ENCODE peak calls at places on chromosomes 7 and 10, in seven cellular contexts. G is tibial nerve, M is lower leg skin, C is ovary, Z is testis, X is NB4, K is K562. W is an unnamed sample.

GRCh38 chr7:129845178-129845971 is 107.4 kb downstream of the UBE2H start:
- DNase-seq in G (no peak), M (no peak), C (no peak), Z (no peak), X (peak), K (peak), W (no peak)

GRCh38 chr7:121126801-121127534 is 138.5 kb downstream of the CPED1 start:
- DNase-seq in G (no peak), M (no peak), C (no peak), Z (no peak), X (peak), K (no peak), W (no peak)

GRCh38 chr10:132515811-132516726 is 21.5 kb upstream of the INPP5A start:
- DNase-seq in G (no peak), M (peak), C (peak), Z (no peak), X (peak), K (no peak), W (peak)

GRCh38 chr7:28077616-28078015 is 103.0 kb downstream of the JAZF1 start:
- DNase-seq in G (no peak), M (no peak), C (no peak), Z (no peak), X (no peak), K (no peak), W (no peak)

GRCh38 chr7:68503400-68503799 is 1094.9 kb upstream of the AUTS2 start:
- DNase-seq in G (no peak), M (peak), C (no peak), Z (no peak), X (no peak), K (no peak), W (no peak)

GRCh38 chr10:75508239-75508813 is 76.9 kb downstream of the LRMDA start:
- DNase-seq in G (no peak), M (no peak), C (no peak), Z (no peak), X (no peak), K (no peak), W (no peak)

GRCh38 chr10:107032700-107033401 is 131.7 kb downstream of the SORCS1 start:
- DNase-seq in G (no peak), M (no peak), C (no peak), Z (no peak), X (no peak), K (no peak), W (no peak)

GRCh38 chr10:30625110-30625509 is 4.4 kb downstream of the LYZL2 start:
- DNase-seq in G (no peak), M (no peak), C (no peak), Z (no peak), X (no peak), K (no peak), W (no peak)

GRCh38 chr10:43060291-43060690 is 16.6 kb upstream of the RET start:
- DNase-seq in G (no peak), M (no peak), C (no peak), Z (no peak), X (no peak), K (no peak), W (peak)

GRCh38 chr10:124403548-124403947 is 15.2 kb downstream of the OAT start:
- DNase-seq in G (no peak), M (peak), C (no peak), Z (peak), X (peak), K (peak), W (no peak)

GRCh38 chr7:17608114-17608833 is 309.8 kb downstream of the AHR start:
- DNase-seq in G (no peak), M (no peak), C (no peak), Z (no peak), X (peak), K (no peak), W (no peak)

GRCh38 chr7:21572914-21573313 is 30.1 kb downstream of the DNAH11 start:
- DNase-seq in G (no peak), M (no peak), C (no peak), Z (no peak), X (no peak), K (no peak), W (no peak)

GRCh38 chr7:112211348-112211907 is 4.9 kb downstream of the ZNF277 start:
- DNase-seq in G (no peak), M (no peak), C (no peak), Z (no peak), X (no peak), K (no peak), W (no peak)

GRCh38 chr10:37856881-37857286 is 526 bp downstream of the ZNF248 start:
- DNase-seq in G (no peak), M (peak), C (peak), Z (peak), X (no peak), K (peak), W (peak)

GRCh38 chr7:8389898-8390642 is 43.3 kb upstream of the NXPH1 start:
- DNase-seq in G (no peak), M (no peak), C (no peak), Z (peak), X (peak), K (peak), W (no peak)

GRCh38 chr7:102396710-102397019 is 502 bp downstream of the PRKRIP1 start:
- DNase-seq in G (no peak), M (no peak), C (no peak), Z (no peak), X (no peak), K (no peak), W (no peak)

GRCh38 chr7:102398543-102398942 is 2.4 kb downstream of the PRKRIP1 start:
- DNase-seq in G (no peak), M (no peak), C (no peak), Z (no peak), X (no peak), K (no peak), W (no peak)

GRCh38 chr7:102393467-102393866 is 2.7 kb upstream of the PRKRIP1 start:
- DNase-seq in G (no peak), M (peak), C (no peak), Z (no peak), X (no peak), K (no peak), W (no peak)

GRCh38 chr7:102395620-102395957 is 574 bp upstream of the PRKRIP1 start:
- DNase-seq in G (no peak), M (no peak), C (no peak), Z (no peak), X (peak), K (no peak), W (no peak)

DNA sequence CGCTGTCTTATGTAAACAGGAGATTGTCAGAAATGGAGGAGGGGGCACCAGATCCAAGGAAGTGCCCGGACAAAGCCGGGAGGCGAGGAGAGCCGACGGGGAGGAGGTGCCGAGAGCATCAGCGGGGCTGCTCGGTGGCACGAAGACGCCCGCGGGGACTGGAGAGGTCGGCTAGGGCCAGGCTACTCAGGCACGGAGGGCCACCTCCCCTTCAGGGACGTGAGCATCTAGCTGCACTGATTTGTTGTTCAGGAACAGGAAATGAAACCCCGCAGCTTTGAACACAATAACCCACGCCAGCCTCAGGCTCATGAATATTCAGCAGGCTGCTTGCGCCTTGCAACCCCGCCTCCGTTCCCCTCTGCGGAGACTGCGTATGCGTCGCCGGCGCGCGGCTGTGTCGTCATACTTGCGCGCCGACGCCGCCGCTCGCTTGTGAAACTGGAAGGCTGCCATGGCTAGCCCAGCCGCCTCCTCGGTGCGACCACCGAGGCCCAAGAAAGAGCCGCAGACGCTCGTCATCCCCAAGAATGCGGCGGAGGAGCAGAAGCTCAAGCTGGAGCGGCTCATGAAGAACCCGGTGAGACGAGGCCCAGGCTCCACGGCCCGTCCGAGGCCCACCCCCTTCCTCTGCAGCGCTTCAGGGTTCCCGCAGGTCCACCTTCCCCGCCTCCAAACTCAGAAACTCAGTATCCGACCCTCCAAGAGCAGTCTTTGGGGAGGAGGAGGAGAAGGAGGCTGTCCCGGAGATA is at the start of gene PRKRIP1:
- DNase-seq in G (peak), M (peak), C (peak), Z (peak), X (peak), K (peak), W (peak)
- TF ChIP-seq POLR2A in G (peak), M (no peak), C (peak), Z (no peak), X (peak), K (peak), W (no peak)

GRCh38 chr7:25318077-25318476 is 89.8 kb upstream of the NPVF start:
- DNase-seq in G (no peak), M (no peak), C (no peak), Z (no peak), X (no peak), K (no peak), W (no peak)
- TF ChIP-seq CTCF in G (no peak), M (no peak), C (no peak), Z (no peak), X (peak), K (peak), W (no peak)

GRCh38 chr7:54932818-54933543 is 85.8 kb upstream of the EGFR start:
- DNase-seq in G (peak), M (peak), C (peak), Z (peak), X (no peak), K (no peak), W (peak)
- TF ChIP-seq POLR2A in G (no peak), M (no peak), C (no peak), Z (no peak), X (no peak), K (no peak), W (no peak)

DNA sequence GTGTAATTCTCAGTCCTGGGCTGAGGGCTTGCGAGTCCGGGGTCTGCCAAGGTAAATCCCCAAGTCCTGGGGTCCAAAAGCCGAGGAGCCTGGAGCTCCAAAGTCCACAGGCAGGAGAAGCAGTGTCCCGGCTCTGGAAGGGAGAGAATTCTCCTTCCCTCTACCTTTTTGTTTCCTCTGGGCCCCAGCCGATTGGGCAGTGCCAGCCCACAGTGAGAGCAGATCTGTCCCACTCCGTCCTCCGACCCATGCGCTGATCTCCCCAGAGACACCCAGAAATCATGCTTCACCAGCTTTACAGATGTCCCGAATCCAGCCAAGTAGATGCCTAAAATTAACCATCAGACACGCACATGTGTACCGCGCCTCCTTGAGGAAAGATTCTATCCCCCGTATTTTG is 8.1 kb upstream of the VIPR2 start:
- DNase-seq in G (no peak), M (no peak), C (no peak), Z (no peak), X (no peak), K (no peak), W (peak)
- TF ChIP-seq CTCF in G (no peak), M (no peak), C (no peak), Z (no peak), X (no peak), K (no peak), W (no peak)

GRCh38 chr7:117791877-117792780 is 81.1 kb downstream of the CTTNBP2 start:
- DNase-seq in G (no peak), M (no peak), C (no peak), Z (no peak), X (peak), K (peak), W (no peak)
- TF ChIP-seq POLR2A in G (no peak), M (no peak), C (no peak), Z (no peak), X (no peak), K (no peak), W (no peak)

GRCh38 chr7:143263266-143264195 is at the start of gene GSTK1:
- DNase-seq in G (peak), M (peak), C (peak), Z (peak), X (peak), K (peak), W (peak)
- TF ChIP-seq CTCF in G (no peak), M (no peak), C (no peak), Z (no peak), X (no peak), K (no peak), W (peak)

GRCh38 chr10:105579112-105579511 is 938.0 kb downstream of the SORCS3 start:
- DNase-seq in G (no peak), M (no peak), C (peak), Z (no peak), X (no peak), K (no peak), W (no peak)
- TF ChIP-seq POLR2A in G (no peak), M (no peak), C (no peak), Z (no peak), X (no peak), K (no peak), W (no peak)

DNA sequence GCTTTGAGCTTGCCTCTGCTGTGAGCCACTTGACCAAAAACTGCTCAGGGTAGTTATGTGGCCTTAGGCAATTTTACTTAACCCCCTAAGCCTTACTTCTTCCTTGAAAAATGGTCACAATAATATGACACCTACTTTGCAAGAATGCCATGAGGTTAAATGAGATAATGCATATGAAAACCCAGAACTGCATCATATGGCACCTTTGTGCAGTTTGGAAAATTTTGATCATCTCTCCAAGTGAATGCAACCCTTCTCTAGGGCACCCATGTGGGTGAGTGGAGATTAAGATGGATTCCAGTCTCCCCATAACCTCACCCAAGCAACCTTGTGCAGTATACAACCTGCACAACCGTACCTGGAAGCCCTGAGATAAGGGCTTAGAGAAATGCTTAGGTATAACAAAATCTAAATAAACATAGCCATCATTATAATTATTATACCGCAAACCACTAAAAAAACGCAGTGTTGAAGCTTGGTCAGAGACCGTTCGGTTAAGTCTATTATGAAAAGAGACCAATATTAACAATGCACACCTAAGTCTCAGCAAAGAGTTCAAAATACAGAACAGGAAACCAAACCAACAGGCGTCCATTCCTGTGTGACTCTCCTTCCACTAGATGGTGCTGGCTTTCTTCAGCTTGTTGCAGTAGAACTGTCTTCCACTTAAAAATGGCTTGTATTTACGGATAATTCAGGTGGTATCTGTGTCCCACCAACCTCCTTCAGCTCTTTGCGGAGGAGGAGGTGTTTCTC is 21.0 kb upstream of the ASB15 start:
- DNase-seq in G (no peak), M (no peak), C (no peak), Z (peak), X (peak), K (peak), W (no peak)
- TF ChIP-seq CTCF in G (peak), M (no peak), C (peak), Z (peak), X (peak), K (peak), W (no peak)

W was measured in spleen.